ENCODE peak calls at places on chromosome 2, in five cellular contexts. T is Kasumi-1; Q is breast epithelium; K is kidney epithelial cell; U is activated CD8-positive, alpha-beta T cell treated with anti-CD3 and anti-CD28 coated beads, Interleukin-2, amount 10 ng/mL, durations not matched to agents 7 days and 5 days. H is an unnamed sample.

GRCh38 chr2:231781798-231782726 is 980 bp upstream of the PDE6D start:
- DNase-seq in K (no peak), T (peak), Q (no peak), U (peak), H (no peak)

GRCh38 chr2:240567137-240567871 is 980 bp upstream of the RNPEPL1 start:
- DNase-seq in T (no peak), Q (peak), U (peak), K (no peak), H (no peak)

GRCh38 chr2:63059434-63060078 is 8.9 kb downstream of the OTX1 start:
- DNase-seq in T (no peak), U (no peak), K (no peak), Q (no peak), H (no peak)

GRCh38 chr2:169961911-169962310 is 134.7 kb downstream of the UBR3 start:
- DNase-seq in Q (no peak), T (peak), U (no peak), K (no peak), H (peak)

GRCh38 chr2:68857855-68858456 is 13.2 kb downstream of the BMP10 start:
- DNase-seq in Q (no peak), U (no peak), K (no peak), T (no peak), H (no peak)

GRCh38 chr2:152411154-152411553 is 76.2 kb downstream of the FMNL2 start:
- DNase-seq in Q (no peak), U (no peak), K (no peak), T (peak), H (no peak)

GRCh38 chr2:216956820-216957493 is 97.1 kb upstream of the TNP1 start:
- DNase-seq in T (no peak), K (peak), U (no peak), Q (no peak), H (no peak)

GRCh38 chr2:68915345-68915841 is 37.3 kb downstream of the GKN2 start:
- DNase-seq in U (no peak), K (no peak), Q (no peak), T (no peak), H (no peak)

GRCh38 chr2:88265352-88265960 is 95.3 kb downstream of the THNSL2 start:
- DNase-seq in K (no peak), T (peak), Q (peak), U (no peak), H (peak)

GRCh38 chr2:120398051-120398960 is 52.4 kb downstream of the INHBB start:
- DNase-seq in Q (no peak), U (no peak), T (no peak), K (peak), H (peak)

H was measured in non-pigmented ciliary epithelial cell.